ENCODE peak calls at places on chromosome 2, in five cellular contexts. E is PC-3, C is mammary epithelial cell, V is HepG2, D is neural progenitor cell. U is an unnamed sample.

GRCh38 chr2:62808554-62808953 is 103.0 kb downstream of the EHBP1 start:
- DNase-seq in E (no peak), C (no peak), V (no peak), D (no peak), U (no peak)

GRCh38 chr2:239953418-239954061 is 71.6 kb downstream of the NDUFA10 start:
- DNase-seq in E (no peak), C (no peak), V (no peak), D (no peak), U (no peak)

GRCh38 chr2:221844966-221845365 is 272.9 kb upstream of the EPHA4 start:
- DNase-seq in E (peak), C (no peak), V (no peak), D (no peak), U (peak)

GRCh38 chr2:108978709-108979111 is 10.3 kb downstream of the EDAR start:
- DNase-seq in E (no peak), C (no peak), V (no peak), D (peak), U (no peak)

GRCh38 chr2:43139501-43139900 is 86.9 kb downstream of the ZFP36L2 start:
- DNase-seq in E (no peak), C (no peak), V (no peak), D (no peak), U (no peak)

GRCh38 chr2:217956895-217957457 is 45.8 kb downstream of the TNS1 start:
- DNase-seq in E (no peak), C (no peak), V (no peak), D (no peak), U (no peak)

GRCh38 chr2:158724803-158725271 is 70.3 kb upstream of the DAPL1 start:
- DNase-seq in E (peak), C (peak), V (no peak), D (no peak), U (peak)

GRCh38 chr2:119282139-119282965 is 58.7 kb downstream of the STEAP3 start:
- DNase-seq in E (no peak), C (no peak), V (no peak), D (no peak), U (no peak)

GRCh38 chr2:141711627-141712026 is 419.2 kb downstream of the LRP1B start:
- DNase-seq in E (no peak), C (no peak), V (no peak), D (no peak), U (no peak)

GRCh38 chr2:10162586-10163497 is 40.3 kb downstream of the RRM2 start:
- DNase-seq in E (no peak), C (no peak), V (no peak), D (peak), U (no peak)

GRCh38 chr2:36607947-36608346 is 10.0 kb upstream of the FEZ2 start:
- DNase-seq in E (no peak), C (no peak), V (no peak), D (no peak), U (no peak)

GRCh38 chr2:42770288-42771131 is 6.6 kb upstream of the OXER1 start:
- DNase-seq in E (peak), C (peak), V (peak), D (peak), U (no peak)

GRCh38 chr2:78979380-78980238 is 45.9 kb upstream of the REG3G start:
- DNase-seq in E (peak), C (no peak), V (peak), D (peak), U (peak)

GRCh38 chr2:10433264-10433947 is 14.7 kb downstream of the ODC1 start:
- DNase-seq in E (no peak), C (no peak), V (no peak), D (no peak), U (no peak)

GRCh38 chr2:88055049-88055435 is 541 bp downstream of the KRCC1 start:
- DNase-seq in E (peak), C (no peak), V (no peak), D (no peak), U (no peak)

GRCh38 chr2:69096326-69097095 is 83.5 kb downstream of the ANTXR1 start:
- DNase-seq in E (no peak), C (no peak), V (peak), D (no peak), U (no peak)

GRCh38 chr2:72148391-72148974 is 821 bp upstream of the CYP26B1 start:
- DNase-seq in E (no peak), C (no peak), V (no peak), D (peak), U (no peak)

GRCh38 chr2:182324665-182325064 is 102.2 kb downstream of the PDE1A start:
- DNase-seq in E (no peak), C (peak), V (no peak), D (no peak), U (no peak)

GRCh38 chr2:37829202-37829601 is 95.9 kb upstream of the RMDN2 start:
- DNase-seq in E (peak), C (peak), V (no peak), D (no peak), U (peak)

GRCh38 chr2:120867290-120868231 is 131.9 kb downstream of the GLI2 start:
- DNase-seq in E (peak), C (peak), V (no peak), D (peak), U (no peak)

GRCh38 chr2:84840306-84840705 is 40.6 kb downstream of the TRABD2A start:
- DNase-seq in E (no peak), C (no peak), V (no peak), D (no peak), U (no peak)

GRCh38 chr2:233857511-233858118 is 3.3 kb upstream of the HJURP start:
- DNase-seq in E (peak), C (peak), V (no peak), D (peak), U (no peak)

GRCh38 chr2:39243469-39244123 is at the start of gene CDKL4:
- DNase-seq in E (no peak), C (no peak), V (no peak), D (no peak), U (no peak)

GRCh38 chr2:48414980-48415764 is 114.8 kb upstream of the STON1 start:
- DNase-seq in E (no peak), C (no peak), V (peak), D (peak), U (peak)

GRCh38 chr2:43605079-43605655 is 9.3 kb upstream of the THADA start:
- DNase-seq in E (peak), C (peak), V (peak), D (peak), U (peak)

GRCh38 chr2:38294597-38294996 is 82.5 kb downstream of the ATL2 start:
- DNase-seq in E (no peak), C (no peak), V (no peak), D (no peak), U (no peak)

GRCh38 chr2:54310961-54311360 is 54.9 kb upstream of the TSPYL6 start:
- DNase-seq in E (no peak), C (no peak), V (no peak), D (no peak), U (no peak)

GRCh38 chr2:16142383-16143361 is 202.3 kb downstream of the MYCN start:
- DNase-seq in E (no peak), C (no peak), V (no peak), D (no peak), U (no peak)

GRCh38 chr2:209496586-209496982 is 72.7 kb downstream of the MAP2 start:
- DNase-seq in E (peak), C (peak), V (no peak), D (no peak), U (no peak)

DNA sequence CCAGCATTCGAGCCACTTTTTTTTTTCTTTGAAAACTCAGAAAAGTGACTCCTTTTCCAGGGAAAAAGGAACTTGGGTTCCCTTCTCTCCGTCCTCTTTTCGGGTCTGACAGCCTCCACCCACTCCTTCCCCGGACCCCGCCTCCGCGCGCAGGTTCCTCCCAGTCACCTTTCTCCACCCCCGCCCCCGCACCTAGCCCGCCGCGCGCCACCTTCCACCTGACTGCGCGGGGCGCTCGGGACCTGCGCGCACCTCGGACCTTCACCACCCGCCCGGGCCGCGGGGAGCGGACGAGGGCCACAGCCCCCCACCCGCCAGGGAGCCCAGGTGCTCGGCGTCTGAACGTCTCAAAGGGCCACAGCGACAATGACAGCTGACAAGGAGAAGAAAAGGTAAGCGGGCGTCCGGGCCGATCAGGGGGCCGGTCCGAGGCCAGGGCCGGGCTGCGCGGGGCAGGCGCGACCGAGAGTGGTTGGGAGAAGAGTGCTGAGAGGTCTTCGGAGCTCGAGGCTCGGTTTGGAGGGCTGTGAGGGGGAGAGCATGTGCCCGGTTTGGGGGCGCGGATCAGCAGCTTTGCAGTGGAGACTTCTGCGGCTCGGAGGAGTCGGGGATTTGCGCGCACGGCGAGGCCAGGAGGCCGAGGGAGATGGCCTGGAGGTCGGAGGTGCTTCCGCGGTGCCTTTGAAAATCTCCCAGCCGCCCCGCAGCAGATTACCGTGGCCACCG is 502 bp downstream of the EPAS1 start:
- DNase-seq in E (peak), C (peak), V (peak), D (peak), U (peak)
- TF ChIP-seq EZH2 in E (no peak), C (no peak), V (no peak), D (no peak), U (no peak)

GRCh38 chr2:224040753-224041152 is 1.7 kb upstream of the SERPINE2 start:
- DNase-seq in E (no peak), C (no peak), V (no peak), D (no peak), U (no peak)
- TF ChIP-seq EZH2 in E (no peak), C (no peak), V (no peak), D (no peak), U (no peak)

GRCh38 chr2:144032566-144032965 is 487.4 kb downstream of the ZEB2 start:
- DNase-seq in E (no peak), C (no peak), V (no peak), D (no peak), U (no peak)
- TF ChIP-seq EZH2 in E (no peak), C (no peak), V (no peak), D (no peak), U (no peak)

DNA sequence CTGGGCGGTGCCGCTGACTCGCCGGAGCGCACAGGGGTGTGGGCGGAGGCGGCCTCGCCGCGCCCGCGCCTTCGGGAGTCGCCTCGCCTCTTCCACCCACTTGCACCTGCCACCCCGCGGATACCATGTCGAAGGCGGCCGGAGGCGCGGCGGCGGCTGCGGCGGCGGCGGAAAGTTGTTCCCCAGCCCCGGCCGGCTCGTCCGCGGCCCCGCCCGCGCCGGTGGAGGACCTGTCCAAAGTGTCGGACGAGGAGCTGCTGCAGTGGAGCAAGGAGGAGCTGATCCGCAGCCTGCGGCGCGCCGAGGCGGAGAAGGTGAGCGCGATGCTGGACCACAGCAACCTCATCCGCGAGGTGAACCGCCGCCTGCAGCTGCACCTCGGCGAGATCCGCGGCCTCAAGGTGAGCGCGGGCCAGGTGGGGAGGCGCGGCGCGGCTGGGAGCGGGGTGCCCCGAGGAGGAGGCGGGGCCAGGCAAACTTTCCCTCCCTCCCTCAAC is 758 bp downstream of the CCDC85A start:
- DNase-seq in E (peak), C (peak), V (no peak), D (peak), U (peak)
- TF ChIP-seq EZH2 in E (peak), C (no peak), V (peak), D (no peak), U (no peak)

GRCh38 chr2:26172866-26173595 is at the start of gene GAREM2:
- DNase-seq in E (no peak), C (no peak), V (no peak), D (peak), U (no peak)
- TF ChIP-seq EZH2 in E (no peak), C (no peak), V (no peak), D (peak), U (no peak)

GRCh38 chr2:216081487-216082387 is at the start of the genes PECR and TMEM169:
- DNase-seq in E (peak), C (peak), V (peak), D (peak), U (peak)
- TF ChIP-seq EZH2 in E (no peak), C (no peak), V (no peak), D (no peak), U (no peak)

DNA sequence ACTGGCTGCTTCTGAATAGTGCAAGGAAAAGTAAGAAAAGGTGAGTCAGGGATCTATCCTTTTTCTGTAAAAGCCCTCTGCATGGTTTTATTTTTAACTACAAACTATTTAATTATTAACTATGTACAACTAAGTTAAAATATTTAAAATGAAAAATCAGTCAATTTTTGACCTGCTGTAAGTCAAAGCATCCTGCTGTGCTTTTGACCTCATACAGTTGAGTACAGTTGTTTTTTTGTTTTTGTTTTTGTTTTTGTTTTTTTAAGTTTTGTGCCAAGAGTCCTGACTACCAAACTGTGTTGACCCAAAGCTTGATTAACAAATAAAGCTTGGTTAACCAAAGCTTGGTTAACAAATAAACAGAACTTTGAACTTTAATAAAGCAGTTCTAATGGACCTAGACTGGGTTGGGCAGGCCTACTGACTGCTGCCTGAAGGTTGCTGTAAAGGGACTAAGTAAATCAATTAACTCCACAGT is at the start of gene ACMSD:
- DNase-seq in E (no peak), C (no peak), V (no peak), D (no peak), U (no peak)
- TF ChIP-seq EZH2 in E (no peak), C (no peak), V (no peak), D (no peak), U (no peak)

GRCh38 chr2:237858294-237859081 is 935 bp upstream of the RAMP1 start:
- DNase-seq in E (peak), C (peak), V (peak), D (peak), U (peak)
- TF ChIP-seq EZH2 in E (no peak), C (no peak), V (peak), D (no peak), U (no peak)

DNA sequence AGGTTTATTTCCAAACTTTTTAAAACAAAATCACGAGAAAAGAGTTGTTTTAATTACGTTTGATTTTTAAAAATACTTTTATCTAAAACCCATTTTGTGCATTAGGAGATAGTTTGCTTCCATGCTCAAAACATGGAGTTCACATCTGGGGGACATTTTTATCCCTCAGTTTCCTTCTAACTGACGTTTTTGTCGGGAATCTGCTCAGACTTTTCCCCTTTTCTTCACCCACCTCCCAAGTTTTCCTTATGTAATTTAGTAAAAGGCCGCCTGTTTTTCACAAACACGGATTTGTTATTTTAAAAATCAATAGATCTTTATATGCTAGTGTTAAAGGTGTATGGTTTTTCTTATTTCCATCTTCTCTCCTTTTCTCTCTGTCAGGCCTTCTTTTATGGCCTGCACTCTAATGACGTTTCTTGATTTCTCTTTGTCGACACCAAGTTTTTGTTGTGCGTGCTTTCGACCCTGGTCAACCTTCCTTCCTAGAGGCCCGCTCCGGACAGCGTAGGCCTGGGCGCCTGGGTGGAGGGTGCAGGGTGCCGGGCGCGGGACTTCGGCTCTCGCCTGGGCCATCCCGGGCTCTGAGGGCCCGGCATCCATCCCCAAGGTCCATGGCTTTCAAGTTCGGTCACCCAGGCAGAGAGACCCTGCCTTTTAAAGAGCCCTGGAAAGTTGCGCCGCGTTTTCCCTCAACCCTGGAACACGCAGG is 3.9 kb upstream of the SATB2 start:
- DNase-seq in E (no peak), C (no peak), V (no peak), D (no peak), U (no peak)
- TF ChIP-seq EZH2 in E (no peak), C (no peak), V (no peak), D (peak), U (no peak)

U was measured in PC-9.